ENCODE peak calls at places on chromosome 16, in eight cellular contexts. I, D, S, Z, H, M, B and Y are unnamed samples.

GRCh38 chr16:56425439-56425832 is at the start of gene AMFR:
- DNase-seq in I (peak), D (peak), S (peak), Z (peak), H (peak), M (peak), B (peak), Y (peak)

GRCh38 chr16:20799599-20799998 is 6.7 kb downstream of the ERI2 start:
- DNase-seq in I (peak), D (no peak), S (peak), Z (no peak), H (peak), M (peak), B (no peak), Y (no peak)

GRCh38 chr16:57505169-57505568 is 18.9 kb upstream of the DOK4 start:
- DNase-seq in I (no peak), D (no peak), S (no peak), Z (no peak), H (no peak), M (no peak), B (no peak), Y (no peak)

GRCh38 chr16:57301126-57301817 is 16.8 kb upstream of the PLLP start:
- DNase-seq in I (peak), D (no peak), S (no peak), Z (peak), H (no peak), M (no peak), B (no peak), Y (no peak)

GRCh38 chr16:30367349-30368009 is 2.8 kb downstream of the TBC1D10B start:
- DNase-seq in I (no peak), D (no peak), S (no peak), Z (no peak), H (no peak), M (no peak), B (no peak), Y (no peak)

GRCh38 chr16:86496929-86497381 is 13.4 kb upstream of the FOXF1 start:
- DNase-seq in I (no peak), D (no peak), S (no peak), Z (no peak), H (no peak), M (no peak), B (no peak), Y (no peak)

GRCh38 chr16:73031155-73031866 is 16.6 kb downstream of the ZFHX3 start:
- DNase-seq in I (no peak), D (no peak), S (no peak), Z (no peak), H (no peak), M (no peak), B (no peak), Y (no peak)

GRCh38 chr16:73216932-73217331 is 169.0 kb upstream of the ZFHX3 start:
- DNase-seq in I (no peak), D (no peak), S (no peak), Z (no peak), H (no peak), M (no peak), B (no peak), Y (peak)

GRCh38 chr16:60200161-60200560 is 1466.0 kb upstream of the GOT2 start:
- DNase-seq in I (no peak), D (no peak), S (no peak), Z (no peak), H (no peak), M (no peak), B (no peak), Y (no peak)

GRCh38 chr16:29025218-29025617 is 40.4 kb downstream of the LAT start:
- DNase-seq in I (no peak), D (no peak), S (no peak), Z (no peak), H (no peak), M (no peak), B (no peak), Y (no peak)

GRCh38 chr16:84390131-84390785 is 21.9 kb downstream of the ATP2C2 start:
- DNase-seq in I (no peak), D (no peak), S (no peak), Z (no peak), H (no peak), M (no peak), B (no peak), Y (no peak)

GRCh38 chr16:62034236-62035114 is 1.8 kb downstream of the CDH8 start:
- DNase-seq in I (no peak), D (no peak), S (no peak), Z (no peak), H (no peak), M (no peak), B (no peak), Y (no peak)

GRCh38 chr16:77434365-77435239 is at the start of gene ADAMTS18:
- DNase-seq in I (no peak), D (no peak), S (no peak), Z (no peak), H (no peak), M (no peak), B (no peak), Y (peak)

GRCh38 chr16:27217256-27217655 is 13.9 kb downstream of the KDM8 start:
- DNase-seq in I (no peak), D (no peak), S (no peak), Z (no peak), H (no peak), M (no peak), B (no peak), Y (no peak)

GRCh38 chr16:69838417-69838990 is 76.4 kb downstream of the WWP2 start:
- DNase-seq in I (no peak), D (no peak), S (no peak), Z (no peak), H (no peak), M (no peak), B (no peak), Y (no peak)

GRCh38 chr16:20410153-20410723 is 904 bp downstream of the ACSM5 start:
- DNase-seq in I (no peak), D (no peak), S (no peak), Z (no peak), H (no peak), M (no peak), B (no peak), Y (no peak)

GRCh38 chr16:87851601-87852000 is 17.7 kb downstream of the SLC7A5 start:
- DNase-seq in I (no peak), D (no peak), S (no peak), Z (no peak), H (no peak), M (no peak), B (no peak), Y (no peak)

GRCh38 chr16:81994485-81994884 is 16.8 kb downstream of the SDR42E1 start:
- DNase-seq in I (peak), D (no peak), S (no peak), Z (no peak), H (peak), M (no peak), B (no peak), Y (no peak)

GRCh38 chr16:55324491-55325447 is 766 bp downstream of the IRX6 start:
- DNase-seq in I (no peak), D (no peak), S (no peak), Z (no peak), H (no peak), M (no peak), B (no peak), Y (no peak)

GRCh38 chr16:88366704-88367047 is 16.1 kb upstream of the ZNF469 start:
- DNase-seq in I (no peak), D (no peak), S (no peak), Z (no peak), H (no peak), M (no peak), B (no peak), Y (no peak)

GRCh38 chr16:64920211-64920610 is 201.7 kb downstream of the CDH11 start:
- DNase-seq in I (no peak), D (no peak), S (no peak), Z (no peak), H (no peak), M (no peak), B (no peak), Y (no peak)

GRCh38 chr16:57810197-57811024 is 8.1 kb upstream of the KIFC3 start:
- DNase-seq in I (peak), D (peak), S (peak), Z (peak), H (peak), M (peak), B (peak), Y (peak)

GRCh38 chr16:29962344-29962994 is 590 bp downstream of the TMEM219 start:
- DNase-seq in I (no peak), D (no peak), S (peak), Z (no peak), H (peak), M (no peak), B (no peak), Y (no peak)

GRCh38 chr16:31333686-31334649 is 21.0 kb upstream of the ITGAX start:
- DNase-seq in I (peak), D (no peak), S (peak), Z (no peak), H (peak), M (peak), B (no peak), Y (no peak)

GRCh38 chr16:86065711-86066110 is 166.7 kb downstream of the IRF8 start:
- DNase-seq in I (no peak), D (no peak), S (no peak), Z (no peak), H (no peak), M (no peak), B (no peak), Y (no peak)

GRCh38 chr16:79605999-79606398 is 5.5 kb upstream of the MAF start:
- DNase-seq in I (no peak), D (no peak), S (peak), Z (no peak), H (peak), M (peak), B (no peak), Y (no peak)

GRCh38 chr16:1332618-1333148 is 762 bp upstream of the BAIAP3 start:
- DNase-seq in I (no peak), D (no peak), S (no peak), Z (no peak), H (no peak), M (no peak), B (no peak), Y (no peak)

GRCh38 chr16:85391769-85392583 is 221.1 kb upstream of the GSE1 start:
- DNase-seq in I (no peak), D (no peak), S (peak), Z (peak), H (peak), M (no peak), B (no peak), Y (no peak)

GRCh38 chr16:4314532-4315184 is 1.2 kb upstream of the GLIS2 start:
- DNase-seq in I (peak), D (no peak), S (peak), Z (no peak), H (no peak), M (peak), B (peak), Y (peak)

GRCh38 chr16:4599037-4599436 is 15.7 kb downstream of the UBALD1 start:
- DNase-seq in I (no peak), D (no peak), S (no peak), Z (no peak), H (no peak), M (no peak), B (no peak), Y (no peak)

GRCh38 chr16:11029948-11030347 is 85.6 kb downstream of the CLEC16A start:
- DNase-seq in I (no peak), D (no peak), S (peak), Z (no peak), H (no peak), M (no peak), B (no peak), Y (no peak)

GRCh38 chr16:15572329-15573001 is 70.5 kb downstream of the MARF1 start:
- DNase-seq in I (no peak), D (no peak), S (peak), Z (no peak), H (peak), M (no peak), B (no peak), Y (no peak)

GRCh38 chr16:68403704-68404103 is 44.6 kb downstream of the SMPD3 start:
- DNase-seq in I (no peak), D (no peak), S (no peak), Z (no peak), H (no peak), M (no peak), B (no peak), Y (no peak)

GRCh38 chr16:87556941-87557459 is 45.3 kb upstream of the JPH3 start:
- DNase-seq in I (no peak), D (no peak), S (no peak), Z (no peak), H (no peak), M (no peak), B (no peak), Y (no peak)

GRCh38 chr16:24834459-24835335 is 11.1 kb upstream of the SLC5A11 start:
- DNase-seq in I (no peak), D (no peak), S (peak), Z (no peak), H (peak), M (peak), B (peak), Y (peak)

GRCh38 chr16:2770057-2770780 is 6.9 kb downstream of the ELOB start:
- DNase-seq in I (peak), D (no peak), S (no peak), Z (no peak), H (peak), M (no peak), B (no peak), Y (no peak)

GRCh38 chr16:71461686-71462648 is at the start of gene ZNF23:
- DNase-seq in I (peak), D (peak), S (peak), Z (peak), H (peak), M (peak), B (peak), Y (peak)

GRCh38 chr16:80580109-80580832 is 39.5 kb downstream of the DYNLRB2 start:
- DNase-seq in I (no peak), D (peak), S (peak), Z (no peak), H (no peak), M (no peak), B (no peak), Y (no peak)

GRCh38 chr16:49181812-49182211 is 99.8 kb downstream of the CBLN1 start:
- DNase-seq in I (no peak), D (no peak), S (no peak), Z (no peak), H (no peak), M (no peak), B (no peak), Y (peak)

GRCh38 chr16:31274831-31275816 is 15.3 kb downstream of the ITGAM start:
- DNase-seq in I (no peak), D (no peak), S (peak), Z (no peak), H (peak), M (no peak), B (no peak), Y (no peak)